ENCODE peak calls at places on chromosomes 16 and 17, in six cellular contexts. M is H9, K is IMR-90, N is neuronal stem cell, L is H1, D is mesenchymal stem cell. B is an unnamed sample.

GRCh38 chr17:59355695-59356323 is 24.4 kb downstream of the YPEL2 start:
- DNase-seq in N (no peak), D (no peak), L (no peak), M (no peak), K (no peak), B (no peak)

GRCh38 chr17:57866319-57866718 is 16.5 kb upstream of the MRPS23 start:
- DNase-seq in K (no peak), D (no peak), L (no peak), N (no peak), M (no peak), B (no peak)

GRCh38 chr16:1379054-1379862 is 27.5 kb downstream of the GNPTG start:
- DNase-seq in L (no peak), D (peak), M (no peak), N (peak), K (peak), B (peak)

GRCh38 chr17:77728022-77728671 is 230.4 kb upstream of the TNRC6C start:
- DNase-seq in N (no peak), M (peak), K (no peak), L (no peak), D (no peak), B (peak)

GRCh38 chr17:74369221-74369620 is 1.9 kb downstream of the GPR142 start:
- DNase-seq in N (no peak), D (no peak), K (no peak), L (no peak), M (peak), B (no peak)

GRCh38 chr16:11440657-11441012 is 95.4 kb downstream of the RMI2 start:
- DNase-seq in D (no peak), L (no peak), N (no peak), M (no peak), K (no peak), B (no peak)

GRCh38 chr16:51465026-51465425 is 314.0 kb upstream of the SALL1 start:
- DNase-seq in L (no peak), K (peak), M (no peak), D (peak), N (no peak), B (no peak)

GRCh38 chr16:47565454-47565853 is 104.3 kb downstream of the PHKB start:
- DNase-seq in D (peak), M (no peak), N (no peak), K (peak), L (no peak), B (no peak)

GRCh38 chr17:64178011-64178825 is 48.3 kb upstream of the ERN1 start:
- DNase-seq in K (peak), L (no peak), N (no peak), M (no peak), D (no peak), B (no peak)

GRCh38 chr17:50176559-50177471 is 11.0 kb downstream of the SGCA start:
- DNase-seq in L (no peak), N (no peak), M (no peak), K (no peak), D (peak), B (peak)

GRCh38 chr16:17312100-17312732 is 158.5 kb downstream of the XYLT1 start:
- DNase-seq in M (no peak), L (no peak), K (no peak), N (no peak), D (no peak), B (no peak)

GRCh38 chr17:52938623-52939230 is 780.2 kb upstream of the CA10 start:
- DNase-seq in K (no peak), M (no peak), L (no peak), D (no peak), N (no peak), B (peak)

GRCh38 chr16:3235856-3236669 is 1.1 kb upstream of the ZNF200 start:
- DNase-seq in K (no peak), N (no peak), M (peak), L (no peak), D (peak), B (peak)

GRCh38 chr17:61394630-61395408 is 4.8 kb upstream of the TBX2 start:
- DNase-seq in D (no peak), K (peak), L (no peak), M (no peak), N (no peak), B (no peak)

GRCh38 chr16:54048994-54049929 is 237.3 kb downstream of the IRX3 start:
- DNase-seq in D (no peak), N (no peak), M (peak), L (peak), K (no peak), B (peak)

GRCh38 chr17:57523926-57524634 is 221.0 kb downstream of the CCDC182 start:
- DNase-seq in M (no peak), D (no peak), N (no peak), L (no peak), K (peak), B (no peak)

GRCh38 chr16:89764711-89765201 is 43.4 kb downstream of the ZNF276 start:
- DNase-seq in K (no peak), M (no peak), N (no peak), L (no peak), D (peak), B (no peak)

GRCh38 chr17:55327225-55328088 is 62.7 kb downstream of the HLF start:
- DNase-seq in N (no peak), M (no peak), L (no peak), K (no peak), D (no peak), B (no peak)

GRCh38 chr16:81424761-81425160 is 19.8 kb upstream of the CMIP start:
- DNase-seq in M (no peak), N (no peak), D (no peak), L (no peak), K (peak), B (peak)

GRCh38 chr17:42284566-42284965 is 3.7 kb upstream of the STAT5A start:
- DNase-seq in M (peak), N (no peak), K (no peak), D (no peak), L (no peak), B (no peak)

GRCh38 chr16:48409839-48410610 is 24.8 kb upstream of the SIAH1 start:
- DNase-seq in K (peak), L (no peak), N (no peak), D (peak), M (no peak), B (no peak)

GRCh38 chr17:65785109-65785508 is 223.7 kb upstream of the AXIN2 start:
- DNase-seq in D (peak), L (no peak), N (no peak), K (peak), M (no peak), B (no peak)

GRCh38 chr17:39813631-39814030 is 50.5 kb downstream of the IKZF3 start:
- DNase-seq in M (no peak), L (no peak), N (no peak), K (no peak), D (no peak), B (no peak)

GRCh38 chr16:1054660-1055556 is 17.6 kb upstream of the SSTR5 start:
- DNase-seq in M (peak), K (peak), L (no peak), N (peak), D (peak), B (peak)

GRCh38 chr17:57120814-57121213 is 35.8 kb downstream of the AKAP1 start:
- DNase-seq in D (no peak), M (no peak), L (no peak), K (no peak), N (no peak), B (no peak)

GRCh38 chr16:28140788-28141618 is 70.8 kb downstream of the XPO6 start:
- DNase-seq in D (peak), L (no peak), M (no peak), N (no peak), K (no peak), B (no peak)

GRCh38 chr16:30409125-30410060 is 2.0 kb downstream of the ZNF771 start:
- DNase-seq in D (peak), M (peak), K (peak), N (peak), L (peak), B (peak)

DNA sequence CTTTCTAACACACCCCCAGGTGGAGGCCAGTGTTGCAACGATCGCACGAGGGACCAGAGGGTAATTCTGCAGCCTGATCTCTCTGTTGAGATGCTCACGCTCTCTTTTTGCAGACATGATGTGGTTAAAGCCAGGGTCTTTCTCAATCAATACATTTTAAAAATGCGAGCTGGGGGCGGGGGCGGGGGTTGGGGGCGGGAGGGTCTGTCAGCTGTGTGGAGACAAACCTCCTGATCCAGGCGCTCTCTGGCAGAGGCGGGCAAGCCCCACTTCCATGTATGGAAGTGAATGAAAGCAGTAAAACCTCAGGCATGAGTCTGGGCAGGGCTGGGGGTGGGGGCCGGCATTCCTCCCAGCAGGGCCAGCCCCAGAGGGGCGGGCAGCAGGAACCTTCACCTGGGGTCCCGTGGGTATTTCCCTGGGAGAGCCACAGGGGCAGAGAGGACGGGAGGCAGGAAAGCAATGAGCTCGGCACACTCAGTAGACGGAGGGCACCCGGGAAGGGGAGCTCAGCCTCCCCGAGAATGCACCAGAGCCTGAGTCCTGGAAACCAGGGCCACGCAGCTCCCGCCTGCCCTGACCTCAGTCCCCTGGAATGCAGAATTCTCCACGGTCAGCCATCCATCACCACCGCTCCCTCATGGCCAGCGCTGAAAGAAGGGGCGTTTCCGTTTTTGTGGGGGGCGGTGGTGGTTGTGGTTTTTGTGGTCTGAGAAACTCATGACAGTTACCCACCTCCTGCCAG is 28.0 kb downstream of the NXN start:
- DNase-seq in K (peak), N (peak), M (peak), D (peak), L (peak), B (peak)
- H3K4me2 ChIP-seq in K (peak), N (peak), M (peak), D (peak), L (peak), B (peak)

DNA sequence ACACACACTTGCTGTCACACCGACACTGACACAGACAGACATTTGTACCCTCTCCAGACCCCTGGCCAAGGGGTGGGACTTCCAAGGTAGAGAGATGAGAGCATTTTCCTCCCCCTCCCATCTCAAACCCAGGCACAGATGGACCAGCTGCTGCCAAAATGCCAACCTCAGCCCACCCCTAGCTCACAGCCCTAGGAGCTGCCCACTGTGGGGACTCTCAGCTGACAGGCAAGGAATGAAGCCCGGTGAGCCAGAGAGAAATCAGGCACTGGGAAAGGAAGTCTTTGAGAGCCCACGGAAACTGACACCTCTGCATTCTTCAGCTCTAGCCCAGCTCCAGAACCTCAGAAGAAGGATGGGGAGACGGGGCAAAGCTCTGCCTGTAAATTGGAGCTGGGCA is 2.8 kb downstream of the ETV4 start:
- DNase-seq in M (peak), D (no peak), K (peak), L (no peak), N (no peak), B (no peak)
- H2AK5ac ChIP-seq in M (no peak), D (peak), K (peak), L (peak), N (no peak), B (no peak)

DNA sequence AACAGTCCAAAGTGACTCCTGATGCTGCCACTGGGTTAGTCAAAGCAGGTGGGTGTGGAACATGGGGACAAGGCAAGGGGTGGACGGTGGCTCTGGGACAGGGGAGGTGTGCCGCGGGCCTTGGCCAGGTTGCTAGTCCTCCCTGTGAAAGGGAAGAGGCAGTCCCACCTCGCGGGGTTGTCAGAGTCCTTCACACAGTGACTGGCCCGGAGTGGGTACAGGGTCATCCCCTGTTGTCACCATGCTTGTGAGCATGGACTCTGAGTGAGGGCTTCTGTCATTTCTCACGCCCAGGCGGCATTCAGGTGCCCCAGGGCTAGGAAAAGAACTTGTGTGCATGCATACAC is 3.1 kb upstream of the ZNF469 start:
- DNase-seq in M (no peak), L (no peak), K (no peak), D (no peak), N (no peak), B (no peak)
- H2BK15ac ChIP-seq in M (no peak), L (peak), K (no peak), D (no peak), N (peak), B (no peak)

GRCh38 chr17:17633310-17633709 is 41.8 kb upstream of the PEMT start:
- DNase-seq in N (no peak), D (no peak), M (no peak), L (no peak), K (no peak), B (no peak)

GRCh38 chr17:17636456-17636855 is 44.8 kb upstream of the RAI1 start:
- DNase-seq in L (no peak), N (no peak), K (no peak), M (no peak), D (no peak), B (no peak)

GRCh38 chr17:17638467-17638866 is 42.8 kb upstream of the RAI1 start:
- DNase-seq in K (no peak), D (no peak), L (no peak), N (no peak), M (no peak), B (no peak)

GRCh38 chr17:17635126-17635525 is 43.6 kb upstream of the PEMT start:
- DNase-seq in M (no peak), L (no peak), N (no peak), D (no peak), K (no peak), B (no peak)
- H3K4me2 ChIP-seq in M (no peak), L (no peak), N (no peak), D (no peak), K (no peak), B (no peak)

B was measured in mesendoderm.